ENCODE peak calls at places on chromosome 18, in eight cellular contexts. T, L, J, G, V, I, K and N are unnamed samples.

GRCh38 chr18:40911582-40912254 is 1043.3 kb upstream of the PIK3C3 start:
- DNase-seq in T (no peak), L (peak), J (no peak), G (no peak), V (no peak), I (no peak), K (no peak), N (no peak)

GRCh38 chr18:63410792-63411191 is 11.5 kb downstream of the VPS4B start:
- DNase-seq in T (no peak), L (peak), J (no peak), G (no peak), V (peak), I (peak), K (no peak), N (no peak)

GRCh38 chr18:21991081-21991534 is 178.3 kb upstream of the GATA6 start:
- DNase-seq in T (no peak), L (no peak), J (no peak), G (no peak), V (no peak), I (no peak), K (no peak), N (no peak)

GRCh38 chr18:75221397-75221796 is 10.8 kb downstream of the TSHZ1 start:
- DNase-seq in T (no peak), L (no peak), J (no peak), G (no peak), V (no peak), I (no peak), K (no peak), N (no peak)

GRCh38 chr18:21452808-21453511 is 147.5 kb downstream of the ESCO1 start:
- DNase-seq in T (no peak), L (peak), J (no peak), G (no peak), V (no peak), I (no peak), K (no peak), N (no peak)

GRCh38 chr18:13558132-13558531 is 168.2 kb downstream of the FAM210A start:
- DNase-seq in T (peak), L (peak), J (no peak), G (peak), V (no peak), I (no peak), K (peak), N (peak)

GRCh38 chr18:46588971-46589660 is 67.9 kb downstream of the LOXHD1 start:
- DNase-seq in T (no peak), L (no peak), J (no peak), G (no peak), V (no peak), I (no peak), K (no peak), N (no peak)

GRCh38 chr18:5527603-5528002 is 16.2 kb downstream of the EPB41L3 start:
- DNase-seq in T (no peak), L (peak), J (no peak), G (no peak), V (peak), I (peak), K (no peak), N (no peak)

GRCh38 chr18:74196220-74197119 is 48.1 kb downstream of the TIMM21 start:
- DNase-seq in T (peak), L (peak), J (peak), G (peak), V (peak), I (no peak), K (peak), N (peak)

GRCh38 chr18:10321987-10322386 is 132.4 kb upstream of the APCDD1 start:
- DNase-seq in T (no peak), L (no peak), J (no peak), G (no peak), V (no peak), I (no peak), K (no peak), N (no peak)
- TF ChIP-seq CTCF in T (no peak), L (no peak), J (no peak), G (no peak), V (no peak), I (no peak), K (no peak), N (no peak)

GRCh38 chr18:11163668-11164067 is 14.3 kb upstream of the PIEZO2 start:
- DNase-seq in T (no peak), L (peak), J (no peak), G (peak), V (no peak), I (no peak), K (peak), N (no peak)
- TF ChIP-seq CTCF in T (no peak), L (peak), J (peak), G (peak), V (peak), I (no peak), K (peak), N (peak)

GRCh38 chr18:2994603-2995432 is 18.1 kb downstream of the LPIN2 start:
- DNase-seq in T (peak), L (no peak), J (no peak), G (no peak), V (no peak), I (no peak), K (peak), N (peak)
- TF ChIP-seq CTCF in T (peak), L (peak), J (peak), G (peak), V (peak), I (peak), K (peak), N (peak)

GRCh38 chr18:9086015-9086414 is 16.5 kb upstream of the NDUFV2 start:
- DNase-seq in T (no peak), L (no peak), J (no peak), G (no peak), V (no peak), I (no peak), K (no peak), N (no peak)
- TF ChIP-seq CTCF in T (no peak), L (no peak), J (no peak), G (no peak), V (no peak), I (no peak), K (no peak), N (no peak)

DNA sequence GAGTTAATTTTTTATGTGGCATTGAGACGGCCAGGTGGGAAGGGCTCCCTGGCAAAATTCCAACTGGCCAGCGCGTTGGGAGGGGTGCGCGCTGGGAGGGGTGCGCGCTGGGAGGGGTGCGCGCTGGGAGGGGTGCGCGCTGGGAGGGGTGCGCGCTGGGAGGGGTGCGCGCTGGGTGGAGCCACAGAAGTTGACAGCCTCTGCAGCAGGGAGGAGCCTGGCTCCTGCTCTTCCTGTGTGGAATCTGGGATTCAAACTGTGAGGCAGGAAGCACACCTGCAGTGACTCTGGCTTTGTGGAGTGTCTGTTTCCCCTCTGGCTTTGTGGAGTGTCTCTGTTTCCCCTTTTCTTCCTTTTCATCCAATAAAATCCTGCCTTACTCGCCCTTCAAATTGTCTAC is 147.9 kb upstream of the CBLN2 start:
- DNase-seq in T (no peak), L (no peak), J (no peak), G (no peak), V (no peak), I (no peak), K (no peak), N (no peak)
- TF ChIP-seq CTCF in T (no peak), L (no peak), J (no peak), G (no peak), V (no peak), I (no peak), K (no peak), N (no peak)

GRCh38 chr18:24024425-24024824 is 9.9 kb downstream of the TTC39C start:
- DNase-seq in T (no peak), L (no peak), J (no peak), G (no peak), V (no peak), I (no peak), K (no peak), N (no peak)

GRCh38 chr18:24026457-24026856 is 11.9 kb downstream of the TTC39C start:
- DNase-seq in T (no peak), L (no peak), J (no peak), G (no peak), V (no peak), I (no peak), K (no peak), N (no peak)

GRCh38 chr18:24021505-24021904 is 7.0 kb downstream of the TTC39C start:
- DNase-seq in T (no peak), L (no peak), J (no peak), G (no peak), V (no peak), I (no peak), K (no peak), N (no peak)

GRCh38 chr18:24022141-24022540 is 7.6 kb downstream of the TTC39C start:
- DNase-seq in T (no peak), L (peak), J (no peak), G (no peak), V (no peak), I (no peak), K (no peak), N (no peak)

DNA sequence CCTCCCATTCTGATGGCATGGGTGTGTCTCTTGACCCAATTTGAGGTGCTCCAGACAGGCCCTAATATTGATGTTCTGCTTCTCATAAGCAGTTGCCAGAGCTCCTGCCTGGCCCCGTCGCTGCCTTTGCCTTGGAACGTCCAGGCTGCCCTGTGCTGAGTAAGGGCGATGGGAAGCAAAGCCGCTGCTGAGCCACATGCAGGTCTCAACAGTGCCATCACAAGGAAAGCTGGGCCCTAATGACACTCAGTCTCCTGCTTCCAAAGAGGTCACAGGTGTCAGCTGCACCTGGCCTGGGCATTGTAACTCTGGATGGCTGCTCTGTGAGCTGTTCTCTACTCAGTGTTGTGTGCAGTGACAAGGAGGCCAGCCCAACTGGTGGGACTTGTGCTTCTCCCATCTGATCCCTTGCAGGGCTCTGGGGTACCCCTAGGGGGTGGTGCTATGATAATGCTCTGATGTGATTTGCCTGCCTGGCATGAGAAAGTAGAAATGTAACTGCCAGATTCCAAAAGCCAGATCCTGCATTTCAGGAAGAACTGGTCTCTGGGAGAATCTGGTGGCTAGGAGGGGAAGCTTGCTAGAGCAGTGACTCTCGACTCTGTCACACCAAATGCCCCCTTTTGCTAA is 8.7 kb downstream of the TTC39C start:
- DNase-seq in T (no peak), L (no peak), J (no peak), G (no peak), V (no peak), I (no peak), K (no peak), N (no peak)
- TF ChIP-seq CTCF in T (no peak), L (no peak), J (peak), G (no peak), V (peak), I (no peak), K (no peak), N (no peak)

DNA sequence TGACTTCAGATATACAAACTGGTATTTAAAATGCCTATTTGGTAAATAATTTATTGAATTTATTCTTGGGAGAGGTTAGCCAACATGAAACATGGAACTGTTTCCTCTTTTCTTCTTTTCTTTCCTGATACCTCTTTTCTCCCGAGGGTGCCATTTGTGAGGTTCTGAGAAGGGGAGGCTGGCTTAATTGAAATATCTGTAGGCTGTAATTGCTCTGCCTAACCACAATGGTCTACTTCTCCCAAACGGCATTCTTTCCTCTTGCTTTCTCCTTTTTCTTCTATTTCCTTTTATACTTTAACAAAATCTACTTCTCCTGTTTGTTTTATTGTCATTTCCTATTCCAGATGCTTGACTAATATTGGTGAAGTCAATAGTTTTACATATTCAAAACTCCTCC is 114.9 kb downstream of the TCF4 start:
- DNase-seq in T (no peak), L (no peak), J (no peak), G (no peak), V (no peak), I (no peak), K (no peak), N (no peak)
- TF ChIP-seq CTCF in T (no peak), L (no peak), J (no peak), G (no peak), V (no peak), I (no peak), K (no peak), N (no peak)

DNA sequence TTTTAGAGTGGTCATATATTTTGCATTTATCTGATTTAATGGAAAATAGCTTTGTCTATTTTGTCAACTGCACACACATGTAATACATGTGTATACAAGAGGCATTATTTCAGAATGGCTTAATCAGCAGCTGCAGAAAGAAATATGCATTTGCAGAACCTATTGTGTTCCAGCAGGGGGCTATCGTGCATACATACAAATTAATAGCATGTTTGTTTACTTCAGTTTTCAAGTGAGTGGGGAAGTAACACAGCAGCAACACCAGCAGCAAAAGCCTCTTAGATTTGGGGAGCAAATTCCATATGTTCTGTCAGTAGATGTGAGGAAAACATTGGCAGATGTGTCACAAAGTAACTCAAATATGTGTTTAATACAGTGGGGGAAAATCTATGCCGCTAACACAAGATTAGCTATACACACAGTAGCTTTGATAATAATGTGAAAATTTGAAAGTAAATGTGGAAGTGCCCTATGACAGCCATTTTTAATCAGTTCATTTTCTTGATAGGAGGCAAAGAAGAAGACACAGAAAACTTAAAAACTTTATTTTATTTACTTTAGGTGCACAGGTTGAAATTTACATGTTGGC is 218.1 kb downstream of the WDR7 start:
- DNase-seq in T (no peak), L (peak), J (peak), G (peak), V (peak), I (peak), K (peak), N (peak)
- TF ChIP-seq CTCF in T (peak), L (peak), J (peak), G (peak), V (peak), I (peak), K (peak), N (peak)

GRCh38 chr18:49096021-49096420 is 145.3 kb upstream of the SMAD7 start:
- DNase-seq in T (no peak), L (peak), J (no peak), G (no peak), V (no peak), I (no peak), K (no peak), N (no peak)
- TF ChIP-seq CTCF in T (no peak), L (no peak), J (peak), G (no peak), V (no peak), I (no peak), K (no peak), N (no peak)

GRCh38 chr18:28723506-28723905 is 546.6 kb upstream of the CDH2 start:
- DNase-seq in T (no peak), L (no peak), J (no peak), G (no peak), V (no peak), I (no peak), K (peak), N (no peak)
- TF ChIP-seq CTCF in T (no peak), L (no peak), J (no peak), G (no peak), V (no peak), I (no peak), K (no peak), N (no peak)